ENCODE peak calls at places on chromosome 22, in five cellular contexts. S is Calu3; U is fibroblast of the conjunctiva; K is CD8-positive, alpha-beta T cell; L is NCI-H146. O is an unnamed sample.

GRCh38 chr22:22616636-22617035 is 27.8 kb upstream of the GGTLC2 start:
- DNase-seq in K (no peak), L (no peak), U (no peak), S (peak; percentile 29), O (no peak)

GRCh38 chr22:21696115-21696514 is 30.3 kb downstream of the PPIL2 start:
- DNase-seq in K (no peak), S (no peak), L (no peak), U (no peak), O (no peak)

GRCh38 chr22:26484360-26484706 is 656 bp downstream of the SRRD start:
- DNase-seq in K (peak; percentile 26), U (no peak), S (no peak), L (no peak), O (no peak)

GRCh38 chr22:50262460-50262911 is 1.0 kb upstream of the MAPK12 start:
- DNase-seq in K (no peak), S (peak; percentile 58), L (no peak), U (no peak), O (peak; percentile 67)

GRCh38 chr22:48753752-48754517 is 1073.7 kb downstream of the BRD1 start:
- DNase-seq in S (no peak), L (no peak), K (no peak), U (no peak), O (no peak)

GRCh38 chr22:30219668-30220278 is 26.8 kb downstream of the LIF start:
- DNase-seq in K (no peak), U (no peak), S (no peak), L (no peak), O (no peak)

GRCh38 chr22:25069426-25069757 is 116.9 kb downstream of the KIAA1671 start:
- DNase-seq in K (no peak), U (no peak), S (no peak), L (no peak), O (no peak)

GRCh38 chr22:36208934-36209333 is 7.3 kb upstream of the APOL4 start:
- DNase-seq in S (no peak), L (no peak), U (no peak), K (no peak), O (no peak)

GRCh38 chr22:44710474-44711235 is 8.7 kb downstream of the PRR5 start:
- DNase-seq in L (peak; percentile 81), U (no peak), S (no peak), K (peak; percentile 78), O (no peak)

GRCh38 chr22:50276143-50276542 is 6.0 kb upstream of the MAPK11 start:
- DNase-seq in K (peak; percentile 61), L (no peak), S (peak; percentile 52), U (no peak), O (no peak)

GRCh38 chr22:47625531-47626427 is 863.3 kb downstream of the TBC1D22A start:
- DNase-seq in U (no peak), K (no peak), S (no peak), L (no peak), O (no peak)

GRCh38 chr22:40312050-40312449 is 34.2 kb upstream of the ADSL start:
- DNase-seq in U (no peak), L (no peak), S (no peak), K (no peak), O (no peak)

GRCh38 chr22:43128928-43129424 is 14.2 kb downstream of the MCAT start:
- DNase-seq in S (peak; percentile 75), U (no peak), K (no peak), L (peak; percentile 88), O (no peak)

GRCh38 chr22:48182896-48183805 is 1420.7 kb downstream of the TBC1D22A start:
- DNase-seq in S (no peak), K (no peak), U (no peak), L (no peak), O (no peak)

GRCh38 chr22:36465232-36466021 is 16.0 kb downstream of the TXN2 start:
- DNase-seq in L (no peak), K (no peak), U (peak; percentile 65), S (peak; percentile 94), O (no peak)

GRCh38 chr22:37898441-37899181 is 7.5 kb upstream of the MICALL1 start:
- DNase-seq in L (no peak), U (no peak), K (no peak), S (peak; percentile 94), O (no peak)

GRCh38 chr22:24455751-24456426 is 28.5 kb downstream of the ADORA2A start:
- DNase-seq in S (no peak), K (no peak), U (no peak), L (no peak), O (no peak)

GRCh38 chr22:43817402-43817801 is 5.3 kb upstream of the EFCAB6 start:
- DNase-seq in U (no peak), K (no peak), L (no peak), S (no peak), O (no peak)

GRCh38 chr22:42887523-42888507 is 30.7 kb upstream of the ARFGAP3 start:
- DNase-seq in S (peak; percentile 71), U (no peak), K (no peak), L (no peak), O (no peak)

GRCh38 chr22:50696251-50696798 is 23.7 kb downstream of the SHANK3 start:
- DNase-seq in L (no peak), U (no peak), K (no peak), S (no peak), O (no peak)

GRCh38 chr22:46537946-46538815 is 761 bp upstream of the CELSR1 start:
- DNase-seq in K (no peak), U (no peak), L (peak; percentile 67), S (peak; percentile 59), O (peak; percentile 74)

GRCh38 chr22:20980938-20981722 is 967 bp upstream of the LZTR1 start:
- DNase-seq in K (no peak), S (no peak), L (no peak), U (no peak), O (no peak)

GRCh38 chr22:42920101-42920820 is 63.2 kb upstream of the ARFGAP3 start:
- DNase-seq in L (no peak), K (no peak), U (no peak), S (no peak), O (no peak)

GRCh38 chr22:36411589-36412258 is 24.0 kb upstream of the MYH9 start:
- DNase-seq in K (peak; percentile 36), L (no peak), S (no peak), U (no peak), O (no peak)

GRCh38 chr22:25478573-25478972 is 85.9 kb upstream of the GRK3 start:
- DNase-seq in L (no peak), K (no peak), S (no peak), U (no peak), O (no peak)

GRCh38 chr22:23120415-23120899 is 21.3 kb downstream of the RSPH14 start:
- DNase-seq in K (no peak), L (no peak), S (no peak), U (no peak), O (no peak)

GRCh38 chr22:37681556-37682049 is 4.5 kb upstream of the NOL12 start:
- DNase-seq in U (peak; percentile 74), S (peak; percentile 86), L (peak; percentile 54), K (peak; percentile 72), O (peak; percentile 71)

GRCh38 chr22:23692598-23693291 is 1.9 kb downstream of the RGL4 start:
- DNase-seq in L (no peak), S (no peak), K (no peak), U (no peak), O (no peak)

GRCh38 chr22:47192651-47193437 is 430.4 kb downstream of the TBC1D22A start:
- DNase-seq in S (peak; percentile 71), L (peak; percentile 29), K (no peak), U (no peak), O (no peak)

GRCh38 chr22:37639070-37639760 is at the start of gene SH3BP1:
- DNase-seq in S (peak; percentile 65), K (peak; percentile 59), U (no peak), L (peak; percentile 58), O (peak; percentile 64)

GRCh38 chr22:20469110-20469855 is 26.3 kb downstream of the KLHL22 start:
- DNase-seq in S (no peak), K (no peak), L (no peak), U (no peak), O (no peak)